ENCODE peak calls at places on chromosomes 16 and 17, in eight cellular contexts. D is aorta; G is CD4-positive, alpha-beta memory T cell; W is T-helper 2 cell; U is mesenchymal stem cell; Q is T-helper 1 cell; P is mammary epithelial cell; M is skeletal muscle cell. K is an unnamed sample.

GRCh38 chr17:76036497-76037380 is 9.6 kb upstream of the EVPL start:
- DNase-seq in D (no peak), U (no peak), G (no peak), Q (no peak), W (no peak), M (no peak), P (no peak), K (no peak)

GRCh38 chr17:4318596-4318995 is 47.9 kb downstream of the UBE2G1 start:
- DNase-seq in P (peak), M (no peak), W (no peak), U (no peak), Q (no peak), G (no peak), D (no peak), K (no peak)

GRCh38 chr17:32907583-32907982 is 20.4 kb upstream of the TMEM98 start:
- DNase-seq in U (no peak), P (no peak), D (no peak), W (no peak), M (no peak), Q (no peak), G (no peak), K (no peak)

GRCh38 chr16:67719778-67720144 is 645 bp upstream of the GFOD2 start:
- DNase-seq in G (no peak), D (no peak), U (peak), W (no peak), P (peak), Q (peak), M (peak), K (no peak)

GRCh38 chr17:45889579-45889978 is 4.8 kb upstream of the MAPT start:
- DNase-seq in W (no peak), Q (no peak), P (no peak), U (no peak), G (no peak), D (no peak), M (no peak), K (no peak)

GRCh38 chr17:70144260-70144846 is 25.0 kb upstream of the KCNJ2 start:
- DNase-seq in G (no peak), M (no peak), D (no peak), P (peak), W (no peak), Q (no peak), U (peak), K (no peak)

GRCh38 chr17:82939213-82940030 is 99.6 kb upstream of the ZNF750 start:
- DNase-seq in G (no peak), W (no peak), Q (no peak), P (no peak), M (no peak), D (no peak), U (no peak), K (no peak)

GRCh38 chr17:16407911-16408588 is 7.3 kb upstream of the TRPV2 start:
- DNase-seq in G (no peak), U (peak), Q (no peak), D (peak), M (no peak), P (peak), W (no peak), K (no peak)

GRCh38 chr16:80804061-80804450 is 342 bp downstream of the CDYL2 start:
- DNase-seq in P (peak), M (peak), G (peak), W (peak), D (peak), Q (peak), U (peak), K (peak)

GRCh38 chr17:77286641-77287431 is 146.1 kb downstream of the SEC14L1 start:
- DNase-seq in D (peak), P (peak), Q (no peak), G (no peak), U (peak), W (no peak), M (no peak), K (no peak)

GRCh38 chr17:2400474-2400866 is 390 bp downstream of the MNT start:
- DNase-seq in G (peak), D (peak), M (no peak), U (peak), W (peak), Q (peak), P (peak), K (peak)

GRCh38 chr17:147796-148740 is 10.7 kb downstream of the SCGB1C2 start:
- DNase-seq in U (no peak), D (peak), G (no peak), W (no peak), P (no peak), M (no peak), Q (no peak), K (no peak)

GRCh38 chr16:9042943-9043680 is 48.3 kb upstream of the HAPSTR1 start:
- DNase-seq in G (no peak), U (peak), W (no peak), Q (no peak), P (no peak), M (peak), D (no peak), K (no peak)

GRCh38 chr16:70735141-70735979 is 49.5 kb upstream of the MTSS2 start:
- DNase-seq in U (peak), G (no peak), M (peak), Q (no peak), W (no peak), P (no peak), D (no peak), K (no peak)

GRCh38 chr17:5879424-5879823 is 190.8 kb upstream of the WSCD1 start:
- DNase-seq in W (no peak), M (no peak), D (no peak), U (no peak), Q (no peak), P (no peak), G (no peak), K (no peak)

GRCh38 chr17:66951605-66951953 is 12.9 kb upstream of the CACNG4 start:
- DNase-seq in Q (no peak), G (no peak), W (no peak), D (no peak), M (no peak), U (no peak), P (no peak), K (no peak)

GRCh38 chr17:62172492-62173291 is 107.6 kb upstream of the MED13 start:
- DNase-seq in P (no peak), G (no peak), W (no peak), D (no peak), Q (no peak), M (no peak), U (no peak), K (no peak)

GRCh38 chr17:7413346-7413985 is 5.8 kb downstream of the NLGN2 start:
- DNase-seq in U (no peak), D (no peak), P (peak), Q (no peak), G (no peak), M (no peak), W (no peak), K (no peak)

GRCh38 chr16:30351586-30352419 is 3.3 kb downstream of the CD2BP2 start:
- DNase-seq in P (peak), U (no peak), D (peak), M (peak), Q (no peak), W (no peak), G (no peak), K (no peak)

GRCh38 chr17:8593276-8593675 is 37.2 kb downstream of the MYH10 start:
- DNase-seq in D (no peak), U (no peak), P (no peak), W (no peak), G (no peak), Q (no peak), M (no peak), K (no peak)

GRCh38 chr16:29029168-29029994 is 44.5 kb downstream of the LAT start:
- DNase-seq in G (no peak), M (peak), D (no peak), U (peak), P (peak), Q (peak), W (peak), K (no peak)

GRCh38 chr16:55297062-55297909 is 26.7 kb upstream of the IRX6 start:
- DNase-seq in W (no peak), D (no peak), G (no peak), U (no peak), P (peak), M (no peak), Q (no peak), K (no peak)

GRCh38 chr17:17672453-17673368 is 8.5 kb upstream of the RAI1 start:
- DNase-seq in W (no peak), G (no peak), Q (no peak), U (no peak), P (peak), M (no peak), D (no peak), K (no peak)

GRCh38 chr17:38605852-38606645 is at the start of gene SRCIN1:
- DNase-seq in M (no peak), D (no peak), U (no peak), Q (peak), P (peak), G (peak), W (peak), K (no peak)

GRCh38 chr16:58098207-58099096 is 30.7 kb downstream of the CFAP20 start:
- DNase-seq in G (no peak), U (no peak), M (no peak), W (no peak), D (no peak), P (peak), Q (no peak), K (no peak)

GRCh38 chr17:36862116-36862920 is 75.0 kb upstream of the LHX1 start:
- DNase-seq in W (no peak), D (no peak), Q (no peak), M (no peak), G (no peak), P (no peak), U (no peak), K (no peak)

GRCh38 chr17:81036128-81036891 is 1.4 kb downstream of the BAIAP2 start:
- DNase-seq in Q (no peak), P (no peak), G (no peak), D (no peak), W (no peak), M (no peak), U (peak), K (no peak)

GRCh38 chr16:30748634-30749445 is 615 bp downstream of the PHKG2 start:
- DNase-seq in G (no peak), U (peak), M (peak), D (no peak), P (peak), Q (peak), W (no peak), K (no peak)

GRCh38 chr17:8159459-8160223 is 3.1 kb downstream of the VAMP2 start:
- DNase-seq in W (no peak), Q (no peak), P (no peak), G (no peak), M (no peak), D (peak), U (no peak), K (no peak)

GRCh38 chr16:73418051-73418450 is 370.1 kb upstream of the ZFHX3 start:
- DNase-seq in U (no peak), W (no peak), Q (no peak), D (no peak), M (no peak), P (no peak), G (no peak), K (no peak)

GRCh38 chr17:3724373-3725077 is 822 bp downstream of the HASPIN start:
- DNase-seq in D (no peak), Q (no peak), G (no peak), M (no peak), W (no peak), U (peak), P (peak), K (no peak)

GRCh38 chr17:79852748-79853147 is 13.5 kb upstream of the CBX4 start:
- DNase-seq in U (peak), D (no peak), M (no peak), P (peak), W (no peak), Q (peak), G (no peak), K (no peak)

GRCh38 chr17:46035112-46035818 is 36.2 kb downstream of the STH start:
- DNase-seq in U (peak), D (no peak), W (no peak), Q (no peak), G (no peak), M (no peak), P (peak), K (no peak)

GRCh38 chr17:44610871-44611270 is 45.4 kb upstream of the MEIOC start:
- DNase-seq in M (no peak), P (no peak), G (no peak), D (peak), W (no peak), U (peak), Q (no peak), K (no peak)

GRCh38 chr16:64627781-64628180 is 494.1 kb downstream of the CDH11 start:
- DNase-seq in P (no peak), G (no peak), M (no peak), W (no peak), D (peak), Q (no peak), U (no peak), K (no peak)